ENCODE peak calls at places on chromosomes 16 and 17, in four cellular contexts. G is cardiac muscle cell, H is stomach, P is BJ. Q is an unnamed sample. For H3K27me3, the result is how much of the 10 kb centered on the place peaks cover.

GRCh38 chr17:81254955-81255717 is 16.0 kb downstream of the NDUFAF8 start:
- DNase-seq in P (peak), G (peak), H (peak), Q (peak)

GRCh38 chr16:49483651-49484451 is 110.2 kb downstream of the C16orf78 start:
- DNase-seq in G (no peak), H (no peak), P (no peak), Q (no peak)

GRCh38 chr16:58535100-58535499 is 19.8 kb downstream of the SETD6 start:
- DNase-seq in G (no peak), P (no peak), H (no peak), Q (no peak)

GRCh38 chr16:26430618-26431017 is 636.1 kb upstream of the C16orf82 start:
- DNase-seq in G (no peak), H (no peak), P (no peak), Q (no peak)

GRCh38 chr16:35731341-35732040 is 2272.1 kb downstream of the TP53TG3F start:
- DNase-seq in H (no peak), P (no peak), G (no peak), Q (no peak)

GRCh38 chr17:56593741-56594527 is 435 bp downstream of the NOG start:
- DNase-seq in P (no peak), G (peak), H (peak), Q (no peak)

GRCh38 chr17:71402661-71403141 is 718.1 kb upstream of the SOX9 start:
- DNase-seq in G (no peak), H (no peak), P (no peak), Q (no peak)

GRCh38 chr17:18039535-18040286 is 503 bp downstream of the GID4 start:
- DNase-seq in H (peak), G (peak), P (no peak), Q (no peak)

GRCh38 chr17:41254861-41255260 is 323 bp upstream of the KRTAP9-9 start:
- DNase-seq in G (no peak), H (no peak), P (no peak), Q (no peak)

GRCh38 chr16:31253642-31254045 is 6.1 kb upstream of the ITGAM start:
- DNase-seq in P (no peak), H (peak), G (peak), Q (no peak)

GRCh38 chr17:82200743-82201497 is 11.7 kb downstream of the CCDC57 start:
- DNase-seq in P (no peak), G (no peak), H (no peak), Q (no peak)

GRCh38 chr16:10519929-10520868 is 60.2 kb downstream of the EMP2 start:
- DNase-seq in P (no peak), G (no peak), H (peak), Q (no peak)

GRCh38 chr17:30291571-30292489 is at the start of gene BLMH:
- DNase-seq in G (peak), P (peak), H (peak), Q (peak)

GRCh38 chr16:91484-91883 is 13.5 kb downstream of the MPG start:
- DNase-seq in G (peak), P (no peak), H (peak), Q (no peak)

GRCh38 chr17:79632432-79632735 is 21.5 kb upstream of the RBFOX3 start:
- DNase-seq in H (peak), G (no peak), P (no peak), Q (no peak)

GRCh38 chr17:63491413-63491812 is 14.6 kb downstream of the ACE start:
- DNase-seq in G (no peak), P (no peak), H (no peak), Q (no peak)

GRCh38 chr17:5605452-5605851 is 21.1 kb upstream of the NLRP1 start:
- DNase-seq in P (no peak), H (no peak), G (no peak), Q (no peak)

GRCh38 chr17:6497496-6498221 is 53.4 kb downstream of the PIMREG start:
- DNase-seq in H (no peak), G (no peak), P (no peak), Q (no peak)

GRCh38 chr16:54630284-54630967 is 300.2 kb upstream of the IRX5 start:
- DNase-seq in H (no peak), G (no peak), P (no peak), Q (no peak)

GRCh38 chr16:9159839-9160550 is 68.6 kb downstream of the HAPSTR1 start:
- DNase-seq in P (no peak), H (peak), G (peak), Q (peak)

GRCh38 chr16:73565263-73565662 is 517.3 kb upstream of the ZFHX3 start:
- DNase-seq in G (peak), H (no peak), P (no peak), Q (no peak)

GRCh38 chr16:11370084-11370931 is 25.0 kb downstream of the RMI2 start:
- DNase-seq in H (no peak), P (no peak), G (no peak), Q (no peak)

GRCh38 chr17:12789976-12790805 is 893 bp downstream of the ARHGAP44 start:
- DNase-seq in P (no peak), H (peak), G (peak), Q (no peak)

GRCh38 chr17:57861737-57862409 is 12.0 kb upstream of the MRPS23 start:
- DNase-seq in P (no peak), H (peak), G (peak), Q (no peak)

GRCh38 chr17:38768417-38768816 is 15.9 kb downstream of the PSMB3 start:
- DNase-seq in G (no peak), P (no peak), H (no peak), Q (no peak)

GRCh38 chr17:20218231-20218630 is 209.1 kb downstream of the SPECC1 start:
- DNase-seq in G (no peak), H (no peak), P (no peak), Q (no peak)

GRCh38 chr16:69329369-69330285 is 761 bp downstream of the PDF start:
- DNase-seq in P (no peak), G (no peak), H (no peak), Q (no peak)

GRCh38 chr17:32628645-32629044 is 141.9 kb downstream of the CDK5R1 start:
- DNase-seq in G (no peak), H (no peak), P (no peak), Q (no peak)

GRCh38 chr16:20950294-20950693 is 49.7 kb downstream of the LYRM1 start:
- DNase-seq in P (no peak), G (no peak), H (no peak), Q (no peak)

GRCh38 chr17:15475620-15476354 is 8.4 kb upstream of the CDRT4 start:
- DNase-seq in H (no peak), G (no peak), P (no peak), Q (no peak)

GRCh38 chr16:67845291-67846062 is 1.3 kb upstream of the NUTF2 start:
- DNase-seq in G (no peak), H (no peak), P (no peak), Q (no peak)

GRCh38 chr17:66089764-66090163 is 102.2 kb downstream of the CEP112 start:
- DNase-seq in H (no peak), P (no peak), G (no peak), Q (no peak)
- H3K4me3 ChIP-seq in H (no peak), P (no peak), G (no peak), Q (no peak)

DNA sequence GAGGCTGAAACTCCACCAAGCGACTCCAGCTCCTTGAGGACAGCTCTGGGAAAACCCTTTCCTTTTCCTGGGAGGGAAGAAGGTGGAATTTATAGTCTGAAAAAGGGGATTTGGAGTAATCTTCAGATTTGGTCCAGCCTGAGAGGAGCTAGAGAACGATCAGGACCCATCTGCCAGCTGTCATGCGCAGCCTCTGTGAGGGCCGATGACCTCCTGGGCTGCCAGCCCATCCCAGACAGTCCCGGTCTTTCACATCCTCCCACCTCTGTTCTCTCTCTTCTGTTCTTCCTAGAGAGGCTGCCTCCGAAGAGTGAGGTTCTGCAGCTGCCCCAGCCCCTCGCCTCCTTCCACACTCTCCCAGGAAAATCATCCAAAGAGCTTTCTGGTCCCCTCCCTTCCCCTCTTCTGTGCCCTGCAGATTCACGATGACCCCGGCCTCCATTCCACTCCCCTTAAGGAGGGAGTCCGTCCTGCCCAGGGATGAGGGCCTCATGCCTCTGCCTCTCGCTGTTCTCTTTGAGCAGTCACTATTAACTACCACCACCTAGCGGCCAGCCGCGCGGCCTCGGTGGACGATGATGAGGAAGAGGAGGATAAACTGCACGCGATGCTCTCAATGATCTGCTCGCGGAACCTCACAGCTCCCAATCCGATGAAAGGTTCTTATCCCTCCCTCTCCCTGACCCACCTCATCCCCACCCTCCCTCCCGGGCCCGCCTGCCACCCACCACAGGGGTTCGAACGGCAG is 29.6 kb downstream of the SGSM2 start:
- DNase-seq in P (no peak), H (no peak), G (no peak), Q (no peak)
- TF ChIP-seq CTCF in P (peak), H (no peak), G (peak), Q (peak)

GRCh38 chr17:42677012-42677857 is 441 bp upstream of the PLEKHH3 start:
- DNase-seq in G (peak), H (peak), P (peak), Q (peak)
- H3K27me3 ChIP-seq in G (under half), H (under half), P (under half), Q (under half)

DNA sequence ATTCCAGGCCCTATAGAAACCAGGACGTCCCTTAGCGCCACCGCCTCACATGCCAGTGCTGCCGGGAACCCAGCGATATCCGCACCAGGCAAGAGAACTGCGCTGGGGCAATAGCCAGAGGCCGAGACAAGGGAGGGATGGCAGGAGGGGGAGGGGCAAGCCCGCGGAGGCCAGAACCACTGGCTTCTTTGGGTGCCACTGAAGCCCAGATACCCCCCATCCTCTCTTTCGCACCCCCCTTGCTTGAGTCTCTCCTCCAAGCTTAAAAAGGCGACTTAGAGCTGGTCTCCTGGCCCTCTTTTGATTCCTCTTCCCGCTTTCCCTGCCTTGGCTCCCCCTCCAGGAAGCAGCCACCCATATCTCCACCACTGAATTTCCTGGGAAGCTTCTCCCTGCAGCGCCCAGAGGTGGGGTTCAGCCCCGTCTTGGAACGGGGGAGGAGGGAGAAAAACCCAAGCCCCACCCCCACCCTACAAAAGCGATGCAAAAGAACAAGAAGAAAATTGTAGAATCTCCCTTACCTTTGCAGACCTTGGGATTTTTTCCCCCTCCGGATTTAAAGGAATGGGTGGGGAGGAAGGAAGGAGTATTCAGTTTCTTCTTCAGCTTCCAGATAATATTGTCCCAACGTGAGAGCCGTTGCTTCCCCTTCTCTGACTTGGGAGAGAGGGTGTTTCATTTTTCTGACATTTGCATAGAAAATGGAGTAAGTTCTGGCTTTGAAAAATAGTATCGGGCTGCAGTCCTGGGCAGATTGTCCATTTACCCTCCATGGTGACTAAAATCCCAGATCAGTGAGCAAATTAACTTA is 622 bp downstream of the HOXB6 start:
- DNase-seq in H (no peak), P (no peak), G (no peak), Q (no peak)
- H3K4me3 ChIP-seq in H (peak), P (no peak), G (no peak), Q (peak)

GRCh38 chr17:34533811-34534527 is 45.4 kb upstream of the TMEM132E start:
- DNase-seq in G (no peak), H (no peak), P (no peak), Q (no peak)

GRCh38 chr17:34527121-34527907 is 52.1 kb upstream of the TMEM132E start:
- DNase-seq in P (no peak), H (no peak), G (no peak), Q (no peak)

GRCh38 chr17:34527908-34528470 is 51.4 kb upstream of the TMEM132E start:
- DNase-seq in P (no peak), H (no peak), G (peak), Q (no peak)
- TF ChIP-seq CTCF in P (no peak), H (no peak), G (no peak), Q (no peak)

GRCh38 chr17:36940313-36941264 is 3.3 kb downstream of the LHX1 start:
- DNase-seq in H (no peak), G (no peak), P (no peak), Q (no peak)
- H3K27me3 ChIP-seq in H (half or more), G (half or more), P (half or more), Q (half or more)

DNA sequence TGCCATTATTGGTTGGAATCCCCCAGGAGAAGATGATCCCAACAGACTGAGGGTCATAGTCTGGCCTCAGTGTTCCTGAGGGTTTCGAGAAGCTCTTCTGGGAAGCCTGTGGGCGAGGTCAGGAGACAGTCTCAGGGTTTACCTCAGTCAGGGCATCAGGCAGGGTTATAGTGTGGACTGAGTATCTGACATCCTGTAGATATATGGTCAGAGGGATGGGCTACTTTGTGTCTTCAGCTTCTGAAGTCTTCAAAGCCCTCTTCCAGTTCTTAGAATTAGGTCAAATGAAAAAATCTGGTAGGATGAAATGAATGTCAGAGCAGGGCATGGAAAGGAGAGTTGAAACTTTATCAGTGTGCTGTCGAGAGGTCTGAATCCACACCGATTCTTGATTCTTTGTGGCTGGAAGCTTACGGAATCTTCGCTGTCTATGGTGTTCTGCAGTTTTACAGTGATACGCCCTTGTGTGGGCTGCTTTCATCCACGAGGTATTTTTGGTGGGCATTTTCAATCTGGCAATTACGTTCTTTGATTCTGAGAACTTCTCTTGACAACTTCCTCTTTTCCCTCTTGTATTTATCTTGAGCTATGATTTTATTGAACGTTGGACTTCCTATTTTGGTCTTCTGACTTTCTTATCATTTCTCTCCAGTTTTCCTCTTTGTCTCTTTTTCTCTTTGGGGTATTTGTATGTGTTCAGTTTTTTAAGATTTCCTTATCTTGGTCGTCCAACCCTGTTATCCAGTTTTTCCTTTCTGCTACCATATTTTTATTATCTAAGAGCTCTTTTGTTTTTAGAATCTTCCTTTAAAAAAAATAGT is 30.4 kb downstream of the BPTF start:
- DNase-seq in H (no peak), G (no peak), P (no peak), Q (no peak)
- H3K4me3 ChIP-seq in H (no peak), G (no peak), P (no peak), Q (no peak)

GRCh38 chr16:4538386-4539235 is at the start of gene CDIP1:
- DNase-seq in G (peak), P (peak), H (peak), Q (peak)
- TF ChIP-seq CTCF in G (peak), P (peak), H (peak), Q (no peak)

GRCh38 chr17:77001487-77001886 is 133.3 kb downstream of the MGAT5B start:
- DNase-seq in H (no peak), P (no peak), G (no peak), Q (no peak)

GRCh38 chr17:76995352-76996105 is 127.3 kb downstream of the MGAT5B start:
- DNase-seq in H (no peak), P (no peak), G (no peak), Q (no peak)

GRCh38 chr17:76996741-76997694 is 128.8 kb downstream of the MGAT5B start:
- DNase-seq in P (no peak), G (no peak), H (no peak), Q (no peak)

GRCh38 chr17:76997981-76998531 is 129.9 kb downstream of the MGAT5B start:
- DNase-seq in H (no peak), G (no peak), P (no peak), Q (no peak)

GRCh38 chr17:76998839-76999238 is 130.6 kb downstream of the MGAT5B start:
- DNase-seq in H (no peak), G (no peak), P (no peak), Q (no peak)
- H3K27me3 ChIP-seq in H (half or more), G (under half), P (under half), Q (under half)

DNA sequence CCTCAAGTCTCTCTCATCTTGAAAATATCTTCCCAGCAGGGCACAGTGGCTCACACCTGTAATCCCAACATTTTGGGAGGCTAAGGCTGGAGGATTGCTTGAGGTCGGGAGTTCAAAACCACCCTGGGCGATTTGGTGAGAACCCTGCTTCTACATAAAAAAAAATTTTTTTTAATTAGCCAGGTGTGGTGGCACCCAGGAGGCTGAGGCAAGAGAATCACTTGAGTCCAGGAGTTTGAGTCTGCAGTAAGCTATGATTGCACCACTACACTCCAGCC is 13.0 kb upstream of the EEF2K start:
- DNase-seq in P (no peak), H (no peak), G (no peak), Q (no peak)
- H3K4me3 ChIP-seq in P (no peak), H (no peak), G (no peak), Q (no peak)

Q was measured in AG04450.